ENCODE peak calls at places on chromosomes 3 and 15, in ten cellular contexts. A, V, B, Q, U, Y, I, F, E and R are unnamed samples.

GRCh38 chr3:112321867-112322652 is 10.9 kb upstream of the CD200 start:
- DNase-seq in A (no peak), V (no peak), B (no peak), Q (no peak), U (no peak), Y (no peak), I (no peak), F (peak), E (no peak), R (no peak)

GRCh38 chr3:113079532-113079931 is 88.7 kb downstream of the GTPBP8 start:
- DNase-seq in A (peak), V (no peak), B (no peak), Q (no peak), U (no peak), Y (no peak), I (no peak), F (no peak), E (no peak), R (no peak)

GRCh38 chr3:16906679-16907078 is 21.9 kb downstream of the PLCL2 start:
- DNase-seq in A (peak), V (no peak), B (no peak), Q (no peak), U (no peak), Y (no peak), I (peak), F (no peak), E (no peak), R (peak)

GRCh38 chr3:4474683-4475490 is 7.8 kb upstream of the SUMF1 start:
- DNase-seq in A (peak), V (no peak), B (peak), Q (no peak), U (no peak), Y (peak), I (peak), F (no peak), E (peak), R (peak)

GRCh38 chr3:151008699-151009098 is 36.2 kb upstream of the CLRN1 start:
- DNase-seq in A (no peak), V (no peak), B (no peak), Q (no peak), U (peak), Y (no peak), I (peak), F (peak), E (no peak), R (peak)

GRCh38 chr3:107899996-107900651 is 190.7 kb downstream of the CD47 start:
- DNase-seq in A (no peak), V (no peak), B (no peak), Q (no peak), U (no peak), Y (no peak), I (peak), F (no peak), E (no peak), R (peak)

GRCh38 chr3:124701687-124702086 is 28.6 kb upstream of the UMPS start:
- DNase-seq in A (no peak), V (no peak), B (no peak), Q (no peak), U (peak), Y (no peak), I (peak), F (no peak), E (no peak), R (peak)

GRCh38 chr3:120274739-120275167 is 10.3 kb downstream of the GPR156 start:
- DNase-seq in A (no peak), V (no peak), B (no peak), Q (no peak), U (peak), Y (no peak), I (peak), F (no peak), E (peak), R (no peak)

GRCh38 chr3:25429441-25429907 is 1.4 kb downstream of the RARB start:
- DNase-seq in A (no peak), V (no peak), B (peak), Q (no peak), U (no peak), Y (no peak), I (no peak), F (no peak), E (no peak), R (no peak)

GRCh38 chr15:63312286-63312685 is 34.9 kb downstream of the APH1B start:
- DNase-seq in A (no peak), V (no peak), B (no peak), Q (no peak), U (no peak), Y (no peak), I (no peak), F (no peak), E (no peak), R (no peak)

GRCh38 chr3:141482250-141482937 is 4.4 kb upstream of the RASA2 start:
- DNase-seq in A (no peak), V (no peak), B (no peak), Q (no peak), U (no peak), Y (no peak), I (peak), F (no peak), E (no peak), R (peak)

GRCh38 chr3:186618318-186618938 is 5.6 kb downstream of the AHSG start:
- DNase-seq in A (no peak), V (no peak), B (no peak), Q (no peak), U (no peak), Y (no peak), I (no peak), F (no peak), E (no peak), R (no peak)

GRCh38 chr3:149662240-149662887 is 4.5 kb upstream of the WWTR1 start:
- DNase-seq in A (no peak), V (no peak), B (no peak), Q (no peak), U (no peak), Y (no peak), I (no peak), F (no peak), E (no peak), R (peak)

GRCh38 chr3:123286308-123287023 is 84.7 kb downstream of the SEC22A start:
- DNase-seq in A (peak), V (no peak), B (peak), Q (no peak), U (peak), Y (peak), I (peak), F (peak), E (no peak), R (peak)

GRCh38 chr3:101036676-101037075 is 43.5 kb upstream of the ABI3BP start:
- DNase-seq in A (no peak), V (no peak), B (no peak), Q (no peak), U (no peak), Y (no peak), I (no peak), F (no peak), E (no peak), R (peak)

GRCh38 chr3:124467980-124468902 is 262.0 kb upstream of the UMPS start:
- DNase-seq in A (peak), V (no peak), B (peak), Q (no peak), U (no peak), Y (no peak), I (peak), F (peak), E (peak), R (peak)

GRCh38 chr3:184359610-184360009 is 1.8 kb downstream of the CLCN2 start:
- DNase-seq in A (no peak), V (no peak), B (peak), Q (no peak), U (no peak), Y (no peak), I (no peak), F (no peak), E (no peak), R (no peak)

GRCh38 chr3:57956119-57956832 is 51.9 kb upstream of the FLNB start:
- DNase-seq in A (no peak), V (no peak), B (no peak), Q (no peak), U (peak), Y (no peak), I (peak), F (no peak), E (no peak), R (peak)

GRCh38 chr3:60752800-60753199 is 498.5 kb downstream of the FHIT start:
- DNase-seq in A (no peak), V (no peak), B (no peak), Q (no peak), U (no peak), Y (no peak), I (no peak), F (no peak), E (no peak), R (peak)

GRCh38 chr3:72346526-72346926 is 501.7 kb downstream of the SHQ1 start:
- DNase-seq in A (peak), V (peak), B (no peak), Q (no peak), U (peak), Y (peak), I (peak), F (no peak), E (peak), R (peak)

GRCh38 chr15:83304861-83305661 is 20.6 kb upstream of the BNC1 start:
- DNase-seq in A (peak), V (no peak), B (no peak), Q (no peak), U (no peak), Y (no peak), I (no peak), F (no peak), E (no peak), R (no peak)

GRCh38 chr3:133701435-133702358 is 40.0 kb upstream of the TOPBP1 start:
- DNase-seq in A (no peak), V (no peak), B (no peak), Q (no peak), U (no peak), Y (no peak), I (no peak), F (no peak), E (no peak), R (no peak)

GRCh38 chr3:12436514-12437222 is 47.6 kb upstream of the TSEN2 start:
- DNase-seq in A (no peak), V (no peak), B (no peak), Q (no peak), U (no peak), Y (no peak), I (peak), F (no peak), E (no peak), R (peak)

GRCh38 chr15:52730163-52730562 is 51.0 kb upstream of the ATOSA start:
- DNase-seq in A (peak), V (no peak), B (no peak), Q (no peak), U (no peak), Y (no peak), I (peak), F (no peak), E (no peak), R (peak)

GRCh38 chr3:128618398-128618726 is 32.3 kb downstream of the RPN1 start:
- DNase-seq in A (no peak), V (no peak), B (no peak), Q (no peak), U (no peak), Y (no peak), I (no peak), F (no peak), E (no peak), R (no peak)

GRCh38 chr15:36926422-36926815 is 173.9 kb downstream of the MEIS2 start:
- DNase-seq in A (no peak), V (no peak), B (no peak), Q (no peak), U (no peak), Y (no peak), I (no peak), F (no peak), E (no peak), R (no peak)

GRCh38 chr3:66195347-66195783 is 25.4 kb upstream of the SLC25A26 start:
- DNase-seq in A (peak), V (no peak), B (peak), Q (no peak), U (peak), Y (peak), I (peak), F (peak), E (peak), R (peak)

GRCh38 chr3:66199089-66199473 is 21.7 kb upstream of the SLC25A26 start:
- DNase-seq in A (no peak), V (no peak), B (no peak), Q (no peak), U (no peak), Y (no peak), I (no peak), F (no peak), E (no peak), R (no peak)

GRCh38 chr3:66200147-66200546 is 20.7 kb upstream of the SLC25A26 start:
- DNase-seq in A (no peak), V (no peak), B (no peak), Q (no peak), U (no peak), Y (no peak), I (no peak), F (no peak), E (no peak), R (no peak)

GRCh38 chr3:66198437-66199088 is 22.2 kb upstream of the SLC25A26 start:
- DNase-seq in A (no peak), V (no peak), B (no peak), Q (no peak), U (no peak), Y (no peak), I (no peak), F (no peak), E (no peak), R (no peak)

DNA sequence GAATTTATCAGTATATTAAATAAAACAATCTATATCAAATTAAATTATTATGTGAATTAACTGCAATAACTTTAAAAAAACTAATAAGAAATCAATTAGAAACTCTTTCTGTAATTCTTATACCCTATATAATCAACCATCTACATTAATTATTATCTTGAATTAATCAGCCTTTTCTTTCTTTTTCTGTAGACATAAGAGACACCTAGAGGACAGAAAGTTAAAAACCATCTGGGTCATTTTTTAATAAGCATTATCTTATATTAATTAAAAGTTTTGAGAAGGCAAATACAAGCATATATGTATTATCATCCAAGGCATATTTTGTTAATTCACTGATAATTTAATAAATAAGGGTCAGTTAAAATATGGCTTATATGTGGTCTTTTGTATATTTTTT is 24.2 kb upstream of the SLC25A26 start:
- DNase-seq in A (no peak), V (no peak), B (no peak), Q (no peak), U (no peak), Y (no peak), I (no peak), F (no peak), E (no peak), R (no peak)
- TF ChIP-seq CTCF in A (no peak), V (no peak), B (no peak), Q (no peak), U (peak), Y (peak), I (peak), F (peak), E (peak), R (peak)

DNA sequence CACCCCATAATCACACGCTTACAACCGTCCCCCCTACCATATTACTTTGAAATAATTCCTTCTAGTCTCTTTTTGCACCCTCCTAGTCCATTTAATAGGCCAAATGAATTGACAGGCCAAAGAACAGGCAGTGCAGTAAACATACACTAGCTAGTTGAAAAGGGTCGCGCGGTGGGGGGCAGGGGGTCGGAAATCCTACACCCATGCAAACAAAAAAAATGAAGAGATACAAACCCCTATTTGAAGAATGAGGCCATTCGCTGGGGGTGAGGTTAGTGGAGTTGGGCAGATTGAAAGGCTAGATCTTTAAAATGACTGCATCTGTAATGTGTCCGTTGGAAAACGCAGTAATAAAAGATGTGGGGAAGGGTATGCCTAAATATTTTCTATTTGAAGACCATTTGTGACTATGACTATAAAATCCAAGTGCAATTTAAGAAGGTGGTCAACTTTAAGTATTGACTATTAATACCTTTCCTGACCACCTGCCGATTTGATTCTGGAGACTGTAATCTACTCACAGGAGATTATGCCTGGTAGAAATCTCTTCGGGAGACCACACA is 891 bp upstream of the ARL6 start:
- DNase-seq in A (peak), V (no peak), B (no peak), Q (no peak), U (no peak), Y (no peak), I (no peak), F (no peak), E (no peak), R (no peak)
- H3K4me3 ChIP-seq in A (peak), V (peak), B (peak), Q (peak), U (peak), Y (peak), I (peak), F (peak), E (peak), R (peak)

GRCh38 chr3:38150780-38151528 is 12.5 kb downstream of the MYD88 start:
- DNase-seq in A (no peak), V (no peak), B (no peak), Q (no peak), U (no peak), Y (no peak), I (no peak), F (no peak), E (no peak), R (no peak)
- TF ChIP-seq CTCF in A (no peak), V (no peak), B (no peak), Q (no peak), U (peak), Y (no peak), I (peak), F (no peak), E (no peak), R (no peak)

DNA sequence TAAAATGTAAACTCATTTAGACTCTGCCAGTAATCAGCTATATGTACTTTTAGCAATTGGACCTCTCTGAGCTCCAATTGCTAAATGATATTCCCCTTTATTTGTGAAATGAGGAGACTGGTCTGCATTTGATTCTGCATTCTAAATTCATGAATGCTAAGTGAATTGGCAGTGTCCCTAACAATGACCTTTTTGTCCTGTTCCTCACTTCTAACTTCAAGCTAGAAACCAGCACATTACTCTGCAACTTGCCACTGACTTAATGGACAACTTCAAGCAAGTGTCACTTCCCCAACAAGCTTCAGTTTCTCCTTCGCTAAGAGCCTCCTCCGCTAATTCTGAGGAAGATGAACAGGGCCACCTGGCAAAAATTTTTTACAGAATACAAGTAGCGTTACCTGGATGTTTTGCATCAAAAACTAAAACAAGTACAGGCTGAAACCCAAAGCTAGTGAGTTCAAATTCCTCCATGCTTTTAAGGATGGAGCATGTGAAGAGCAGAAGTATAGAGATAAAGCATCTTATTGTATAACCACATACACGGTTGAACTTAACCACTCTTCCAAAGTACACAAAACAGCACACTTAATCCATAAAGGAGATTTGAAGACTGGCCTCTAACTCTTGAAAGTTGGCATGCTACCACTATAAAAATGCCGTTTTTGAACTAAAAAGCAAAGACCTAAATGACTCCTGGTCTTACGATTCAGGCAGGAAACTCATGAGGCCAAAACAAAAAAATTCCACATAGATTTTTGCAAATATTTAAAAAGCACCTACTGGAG is 207.6 kb downstream of the MAGI1 start:
- DNase-seq in A (no peak), V (no peak), B (no peak), Q (no peak), U (no peak), Y (no peak), I (peak), F (no peak), E (no peak), R (no peak)
- H3K4me3 ChIP-seq in A (no peak), V (no peak), B (no peak), Q (no peak), U (no peak), Y (no peak), I (no peak), F (no peak), E (no peak), R (no peak)

DNA sequence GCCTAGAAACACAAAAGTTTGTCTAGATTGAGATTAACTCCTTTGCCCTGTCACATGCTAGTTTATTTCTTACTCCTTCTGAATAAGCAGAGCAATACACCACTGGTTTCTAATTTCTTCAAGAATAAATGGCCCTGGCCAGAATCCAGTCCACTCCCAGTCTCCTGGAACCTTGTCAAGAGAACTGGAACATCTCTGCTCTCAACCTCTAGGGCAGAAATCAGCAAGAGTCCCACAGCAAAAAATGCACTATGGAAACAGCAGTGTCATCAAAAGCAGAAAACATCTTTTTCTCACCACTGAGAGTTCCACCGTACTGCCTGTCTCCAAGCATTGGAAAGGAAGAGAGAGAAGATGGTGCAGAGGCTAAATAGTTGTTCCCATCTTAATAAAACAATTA is 35.9 kb upstream of the PPP2R3A start:
- DNase-seq in A (no peak), V (no peak), B (no peak), Q (no peak), U (no peak), Y (no peak), I (peak), F (no peak), E (peak), R (peak)
- TF ChIP-seq CTCF in A (no peak), V (no peak), B (no peak), Q (no peak), U (no peak), Y (no peak), I (no peak), F (no peak), E (no peak), R (peak)

GRCh38 chr3:53162672-53163458 is 1.9 kb downstream of the PRKCD start:
- DNase-seq in A (peak), V (peak), B (no peak), Q (peak), U (no peak), Y (no peak), I (peak), F (peak), E (no peak), R (peak)
- H3K4me3 ChIP-seq in A (peak), V (peak), B (peak), Q (peak), U (peak), Y (peak), I (peak), F (no peak), E (peak), R (peak)

DNA sequence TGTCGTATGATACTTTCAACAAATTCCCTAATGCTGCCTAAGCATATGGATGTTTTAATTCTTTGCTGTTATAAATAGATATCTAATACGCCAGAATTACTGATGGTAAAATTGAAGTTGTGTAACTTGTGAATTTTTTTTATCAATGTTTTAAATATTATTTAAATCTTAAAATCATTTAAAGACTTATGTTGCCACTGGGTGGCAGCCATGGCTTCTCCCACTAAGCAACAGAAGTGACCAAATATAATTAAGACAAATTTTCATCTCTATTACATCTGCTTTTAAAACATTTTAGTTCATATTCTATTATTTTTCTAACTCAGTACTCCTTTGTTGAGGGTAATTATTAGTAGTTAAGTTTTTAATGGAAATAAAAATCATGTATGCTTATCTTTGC is 8.1 kb upstream of the IL20RB start:
- DNase-seq in A (no peak), V (no peak), B (no peak), Q (no peak), U (no peak), Y (no peak), I (peak), F (no peak), E (no peak), R (peak)
- TF ChIP-seq CTCF in A (no peak), V (no peak), B (no peak), Q (no peak), U (peak), Y (no peak), I (peak), F (no peak), E (peak), R (peak)